ENCODE peak calls at places on chromosomes 4 and X, in five cellular contexts. One of them, this sample, is unnamed.

GRCh38 chr4:155526452-155527169 is 140.0 kb upstream of the GUCY1A1 start:
- DNase-seq in HepG2: no peak
- DNase-seq in K562: no peak
- DNase-seq in SK-N-SH: no peak
- DNase-seq in GM12878: no peak
- DNase-seq in this sample: no peak

GRCh38 chr4:16113741-16114140 is 29.9 kb upstream of the PROM1 start:
- DNase-seq in SK-N-SH: no peak
- DNase-seq in HepG2: no peak
- DNase-seq in K562: no peak
- DNase-seq in GM12878: no peak
- DNase-seq in this sample: no peak

GRCh38 chr4:145843148-145843547 is 95.5 kb downstream of the ZNF827 start:
- DNase-seq in SK-N-SH: no peak
- DNase-seq in HepG2: no peak
- DNase-seq in GM12878: no peak
- DNase-seq in K562: no peak
- DNase-seq in this sample: no peak

GRCh38 chr4:15654556-15655222 is 468 bp downstream of the FBXL5 start:
- DNase-seq in K562: peak
- DNase-seq in HepG2: peak
- DNase-seq in GM12878: no peak
- DNase-seq in SK-N-SH: no peak
- DNase-seq in this sample: peak

GRCh38 chr4:150348079-150348478 is 233.9 kb upstream of the MAB21L2 start:
- DNase-seq in GM12878: no peak
- DNase-seq in SK-N-SH: no peak
- DNase-seq in HepG2: no peak
- DNase-seq in K562: no peak
- DNase-seq in this sample: no peak

GRCh38 chrX:130091976-130092522 is 18.2 kb downstream of the ELF4 start:
- DNase-seq in K562: peak
- DNase-seq in HepG2: peak
- DNase-seq in SK-N-SH: no peak
- DNase-seq in GM12878: peak
- DNase-seq in this sample: no peak

GRCh38 chr4:142824368-142824767 is 21.7 kb downstream of the INPP4B start:
- DNase-seq in SK-N-SH: no peak
- DNase-seq in HepG2: no peak
- DNase-seq in GM12878: no peak
- DNase-seq in K562: no peak
- DNase-seq in this sample: no peak

GRCh38 chr4:121648518-121648917 is 48.3 kb downstream of the ANXA5 start:
- DNase-seq in SK-N-SH: no peak
- DNase-seq in GM12878: no peak
- DNase-seq in K562: no peak
- DNase-seq in HepG2: no peak
- DNase-seq in this sample: no peak

GRCh38 chr4:147737623-147738022 is 5.7 kb downstream of the ARHGAP10 start:
- DNase-seq in K562: no peak
- DNase-seq in GM12878: no peak
- DNase-seq in HepG2: no peak
- DNase-seq in SK-N-SH: no peak
- DNase-seq in this sample: no peak

GRCh38 chrX:134542485-134542884 is 82.5 kb downstream of the HPRT1 start:
- DNase-seq in GM12878: no peak
- DNase-seq in K562: peak
- DNase-seq in SK-N-SH: no peak
- DNase-seq in HepG2: no peak
- DNase-seq in this sample: no peak

DNA sequence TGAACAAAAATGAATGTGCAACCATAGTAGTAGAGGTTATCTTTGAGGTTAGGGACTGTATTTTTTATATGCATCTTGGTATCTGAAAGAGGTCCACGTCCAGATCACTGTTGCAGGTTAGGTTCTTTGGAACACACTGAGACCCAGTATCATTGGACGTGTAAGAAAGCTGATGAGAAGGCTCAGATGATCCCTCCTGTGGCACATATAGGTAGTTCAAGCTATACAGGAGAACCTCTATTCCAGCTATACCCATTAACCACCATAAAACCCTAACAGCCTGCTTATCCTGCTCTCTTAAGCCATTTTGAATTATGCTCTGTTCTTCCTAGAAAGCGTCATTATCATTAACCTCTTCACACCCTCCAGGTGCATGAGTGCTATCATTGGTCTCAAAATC is 930.7 kb upstream of the HS3ST1 start:
- DNase-seq in GM12878: no peak
- DNase-seq in K562: no peak
- DNase-seq in SK-N-SH: no peak
- DNase-seq in HepG2: no peak
- DNase-seq in this sample: peak
- TF ChIP-seq FOXM1 in GM12878: no peak
- TF ChIP-seq FOXM1 in K562: no peak
- TF ChIP-seq FOXM1 in SK-N-SH: no peak
- TF ChIP-seq FOXM1 in HepG2: no peak
- TF ChIP-seq FOXM1 in this sample: no peak

GRCh38 chr4:61877893-61878292 is 677.8 kb downstream of the ADGRL3 start:
- DNase-seq in GM12878: no peak
- DNase-seq in HepG2: no peak
- DNase-seq in SK-N-SH: no peak
- DNase-seq in K562: no peak
- DNase-seq in this sample: no peak
- TF ChIP-seq FOXM1 in GM12878: no peak
- TF ChIP-seq FOXM1 in HepG2: no peak
- TF ChIP-seq FOXM1 in SK-N-SH: no peak
- TF ChIP-seq FOXM1 in K562: no peak
- TF ChIP-seq FOXM1 in this sample: no peak

DNA sequence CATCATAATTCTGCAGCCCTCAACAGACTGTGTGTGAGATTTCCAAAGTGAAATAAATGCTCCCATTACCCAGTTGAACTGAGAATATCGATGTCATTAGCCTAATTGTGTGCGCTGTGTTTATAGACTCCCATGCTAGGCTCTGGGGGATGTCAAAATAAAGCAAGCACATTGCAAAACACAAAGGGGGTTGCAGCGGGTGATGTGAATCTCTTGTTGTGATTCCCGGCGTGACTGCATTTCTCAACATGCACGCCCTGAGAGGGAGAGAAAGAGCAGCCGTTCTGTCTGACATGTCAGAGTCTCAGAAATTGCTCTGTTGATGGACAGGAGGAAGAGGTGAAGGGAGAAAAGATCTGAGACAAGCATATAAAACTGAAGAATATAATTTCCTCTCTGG is 150.0 kb upstream of the PSAPL1 start:
- DNase-seq in GM12878: no peak
- DNase-seq in SK-N-SH: no peak
- DNase-seq in K562: no peak
- DNase-seq in HepG2: no peak
- DNase-seq in this sample: no peak
- TF ChIP-seq FOXM1 in GM12878: no peak
- TF ChIP-seq FOXM1 in SK-N-SH: no peak
- TF ChIP-seq FOXM1 in K562: no peak
- TF ChIP-seq FOXM1 in HepG2: no peak
- TF ChIP-seq FOXM1 in this sample: no peak

GRCh38 chr4:76811604-76812412 is 86.1 kb downstream of the SOWAHB start:
- DNase-seq in GM12878: no peak
- DNase-seq in K562: no peak
- DNase-seq in SK-N-SH: no peak
- DNase-seq in HepG2: no peak
- DNase-seq in this sample: no peak
- TF ChIP-seq FOXM1 in GM12878: no peak
- TF ChIP-seq FOXM1 in K562: no peak
- TF ChIP-seq FOXM1 in SK-N-SH: no peak
- TF ChIP-seq FOXM1 in HepG2: no peak
- TF ChIP-seq FOXM1 in this sample: no peak

GRCh38 chrX:2237976-2238375 is 262.8 kb downstream of the DHRSX start:
- DNase-seq in K562: no peak
- DNase-seq in GM12878: no peak
- DNase-seq in SK-N-SH: no peak
- DNase-seq in HepG2: no peak
- DNase-seq in this sample: no peak
- TF ChIP-seq FOXM1 in K562: no peak
- TF ChIP-seq FOXM1 in GM12878: no peak
- TF ChIP-seq FOXM1 in SK-N-SH: no peak
- TF ChIP-seq FOXM1 in HepG2: no peak
- TF ChIP-seq FOXM1 in this sample: no peak

GRCh38 chr4:47239649-47240048 is 208.3 kb downstream of the GABRB1 start:
- DNase-seq in SK-N-SH: no peak
- DNase-seq in GM12878: no peak
- DNase-seq in K562: no peak
- DNase-seq in HepG2: no peak
- DNase-seq in this sample: no peak
- TF ChIP-seq FOXM1 in SK-N-SH: no peak
- TF ChIP-seq FOXM1 in GM12878: no peak
- TF ChIP-seq FOXM1 in K562: no peak
- TF ChIP-seq FOXM1 in HepG2: no peak
- TF ChIP-seq FOXM1 in this sample: no peak

DNA sequence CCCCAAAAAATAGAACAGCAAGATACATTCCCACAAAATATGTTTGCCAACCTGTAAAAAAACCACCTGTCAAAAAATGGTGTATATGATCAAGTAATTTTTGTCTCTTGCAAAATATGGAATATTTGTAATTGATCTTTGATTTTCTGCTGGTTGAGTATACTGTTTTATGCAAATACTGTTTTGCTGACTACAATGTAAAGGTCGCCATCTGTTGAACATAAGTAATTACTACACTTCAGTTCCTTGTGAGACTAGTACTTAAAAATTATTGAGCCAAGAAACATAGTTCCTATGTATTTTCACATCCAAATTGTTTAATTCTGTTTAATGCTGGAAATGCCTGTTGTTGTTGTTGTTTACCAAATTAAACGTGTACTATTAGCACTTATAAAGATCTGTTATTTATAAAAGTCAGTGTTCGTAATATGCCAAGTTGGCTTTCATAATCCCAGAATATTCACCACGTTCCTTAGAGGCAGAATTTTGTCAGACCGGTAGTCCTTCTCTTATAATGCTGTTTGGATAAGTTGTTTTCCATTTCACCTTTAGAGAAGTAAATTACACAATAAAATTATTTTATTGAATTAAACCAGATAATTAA is 144.2 kb downstream of the PDLIM5 start:
- DNase-seq in GM12878: peak
- DNase-seq in SK-N-SH: peak
- DNase-seq in K562: peak
- DNase-seq in HepG2: peak
- DNase-seq in this sample: peak
- TF ChIP-seq FOXM1 in GM12878: no peak
- TF ChIP-seq FOXM1 in SK-N-SH: no peak
- TF ChIP-seq FOXM1 in K562: no peak
- TF ChIP-seq FOXM1 in HepG2: no peak
- TF ChIP-seq FOXM1 in this sample: no peak

This sample was measured in HEK293T.